ENCODE peak calls at places on chromosomes 4 and X, in nine cellular contexts. A is brain microvascular endothelial cell, L is stomach, R is body of pancreas, K is WERI-Rb-1, Z is A549, E is fibroblast of lung, Q is esophagus squamous epithelium, N is right atrium auricular region. X is an unnamed sample.

GRCh38 chr4:3176625-3177229 is 72.2 kb upstream of the MSANTD1 start:
- DNase-seq in N (no peak), Z (no peak), K (peak; percentile 74), E (no peak), Q (no peak), L (no peak), R (peak; percentile 93), A (no peak), X (no peak)

GRCh38 chr4:158624889-158625478 is 46.7 kb downstream of the C4orf46 start:
- DNase-seq in N (no peak), A (no peak), L (no peak), Z (peak; percentile 70), Q (no peak), K (no peak), R (peak; percentile 15), E (peak; percentile 83), X (peak; percentile 76)

GRCh38 chr4:140102406-140102805 is 51.6 kb downstream of the MAML3 start:
- DNase-seq in N (no peak), Q (no peak), L (no peak), K (no peak), E (no peak), A (no peak), R (no peak), Z (peak; percentile 60), X (peak; percentile 74)

GRCh38 chr4:103018391-103019318 is 850 bp downstream of the SLC9B1 start:
- DNase-seq in N (no peak), R (peak; percentile 51), Q (no peak), L (no peak), K (peak; percentile 66), A (peak; percentile 9), E (peak; percentile 59), Z (peak; percentile 36), X (peak; percentile 37)

GRCh38 chr4:150859435-150859834 is 155.6 kb downstream of the LRBA start:
- DNase-seq in Z (no peak), A (no peak), R (no peak), K (no peak), Q (no peak), N (no peak), E (no peak), L (no peak), X (no peak)

GRCh38 chr4:23337292-23337691 is 552.6 kb downstream of the PPARGC1A start:
- DNase-seq in Q (no peak), Z (no peak), A (no peak), R (no peak), E (no peak), K (no peak), L (no peak), N (no peak), X (no peak)

GRCh38 chrX:50941638-50942037 is 31.1 kb downstream of the BMP15 start:
- DNase-seq in L (no peak), K (peak; percentile 5), Z (peak; percentile 0), R (peak; percentile 12), A (no peak), Q (no peak), N (no peak), E (no peak), X (peak; percentile 0)

GRCh38 chr4:94304365-94304971 is 38.2 kb downstream of the HPGDS start:
- DNase-seq in A (peak; percentile 47), Z (peak; percentile 38), Q (no peak), L (no peak), R (no peak), K (no peak), E (peak; percentile 47), N (no peak), X (peak; percentile 48)

GRCh38 chr4:99300934-99301333 is 10.1 kb upstream of the ADH1A start:
- DNase-seq in K (no peak), R (peak; percentile 85), E (peak; percentile 100), N (peak; percentile 94), Z (peak; percentile 11), A (peak; percentile 93), L (peak; percentile 68), Q (no peak), X (peak; percentile 81)

GRCh38 chrX:24241822-24242648 is 71.8 kb downstream of the SUPT20HL2 start:
- DNase-seq in L (no peak), K (no peak), R (peak; percentile 74), A (peak; percentile 24), E (peak; percentile 49), N (no peak), Z (peak; percentile 65), Q (no peak), X (peak; percentile 25)

GRCh38 chr4:182155806-182156205 is 87.4 kb upstream of the TENM3 start:
- DNase-seq in K (no peak), Z (no peak), A (no peak), E (no peak), L (no peak), Q (no peak), R (no peak), N (no peak), X (no peak)

GRCh38 chr4:154569028-154569427 is 6.2 kb downstream of the FGB start:
- DNase-seq in K (no peak), Q (no peak), Z (peak; percentile 38), E (no peak), N (no peak), A (no peak), R (no peak), L (no peak), X (peak; percentile 38)

GRCh38 chr4:52729586-52729985 is 21.6 kb downstream of the ERVMER34-1 start:
- DNase-seq in Z (no peak), K (no peak), E (no peak), A (no peak), L (no peak), N (no peak), Q (no peak), R (no peak), X (no peak)

GRCh38 chrX:1507511-1508463 is 29.2 kb downstream of the P2RY8 start:
- DNase-seq in Q (no peak), Z (no peak), L (no peak), N (no peak), A (no peak), R (no peak), K (no peak), E (no peak), X (no peak)

GRCh38 chr4:98232202-98232601 is 29.0 kb upstream of the RAP1GDS1 start:
- DNase-seq in N (no peak), E (peak; percentile 32), Z (peak; percentile 9), L (no peak), Q (no peak), K (no peak), R (no peak), A (no peak), X (peak; percentile 65)

GRCh38 chr4:167232805-167233522 is 1.3 kb downstream of the SPOCK3 start:
- DNase-seq in Q (no peak), R (no peak), E (no peak), Z (no peak), A (no peak), K (no peak), L (no peak), N (no peak), X (no peak)

GRCh38 chrX:50381729-50382415 is 88.8 kb downstream of the DGKK start:
- DNase-seq in Q (no peak), L (no peak), Z (no peak), N (no peak), E (no peak), K (no peak), R (no peak), A (no peak), X (no peak)

GRCh38 chr4:71202703-71203102 is 136.1 kb upstream of the SLC4A4 start:
- DNase-seq in Z (no peak), R (no peak), N (no peak), K (no peak), Q (no peak), A (no peak), L (no peak), E (no peak), X (no peak)

GRCh38 chr4:105426187-105426897 is 47.5 kb downstream of the PPA2 start:
- DNase-seq in E (no peak), R (no peak), N (no peak), L (no peak), Z (no peak), A (no peak), K (no peak), Q (no peak), X (no peak)

GRCh38 chr4:1207603-1208265 is 35.4 kb upstream of the SPON2 start:
- DNase-seq in Z (no peak), A (no peak), K (peak; percentile 86), N (no peak), Q (no peak), L (peak; percentile 66), R (peak; percentile 75), E (peak; percentile 95), X (no peak)
- H3K4me3 ChIP-seq in Z (no peak overlapping the region), A (no peak overlapping the region), K (no peak overlapping the region), N (no peak overlapping the region), Q (no peak overlapping the region), L (peak overlapping the region; percentile 15), R (no peak overlapping the region), E (no peak overlapping the region), X (no peak overlapping the region)

DNA sequence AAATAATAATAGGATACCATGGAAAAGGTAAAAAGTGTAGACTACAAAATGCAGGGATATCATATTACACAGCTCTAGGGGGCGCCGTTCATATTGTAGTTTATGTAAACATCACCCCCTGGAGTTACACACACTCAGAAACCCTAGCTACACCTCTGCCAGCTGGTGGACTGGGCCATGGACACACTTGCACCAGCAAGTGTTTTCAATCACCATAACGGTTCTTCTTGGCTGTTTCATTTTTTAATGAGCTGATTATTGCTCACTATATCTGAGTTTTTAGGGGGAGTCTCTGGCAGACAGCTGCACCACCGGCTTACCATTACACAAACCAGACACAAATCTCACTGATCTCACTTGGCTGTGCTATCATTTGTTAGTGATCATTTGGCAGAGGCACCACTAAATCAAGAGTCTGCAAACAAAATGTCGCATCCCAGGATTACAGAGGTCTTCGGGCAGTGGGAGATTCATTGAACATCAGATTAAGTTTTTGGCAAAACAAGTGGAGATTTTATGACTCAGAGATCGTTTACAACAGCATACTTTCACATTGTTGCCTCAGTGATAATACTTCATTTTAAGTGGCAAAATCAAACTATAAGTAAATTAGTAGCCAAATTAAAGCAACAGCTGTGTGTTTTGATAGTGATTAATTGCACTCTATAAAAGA is 185.7 kb downstream of the UNC5C start:
- DNase-seq in A (peak; percentile 6), L (no peak), Z (peak; percentile 18), R (no peak), N (no peak), E (peak; percentile 30), Q (no peak), K (peak; percentile 65), X (peak; percentile 4)
- TF ChIP-seq CTCF in A (no peak), L (no peak), Z (no peak), R (no peak), N (no peak), E (peak; percentile 17), Q (no peak), K (peak; percentile 38), X (peak; percentile 6)

DNA sequence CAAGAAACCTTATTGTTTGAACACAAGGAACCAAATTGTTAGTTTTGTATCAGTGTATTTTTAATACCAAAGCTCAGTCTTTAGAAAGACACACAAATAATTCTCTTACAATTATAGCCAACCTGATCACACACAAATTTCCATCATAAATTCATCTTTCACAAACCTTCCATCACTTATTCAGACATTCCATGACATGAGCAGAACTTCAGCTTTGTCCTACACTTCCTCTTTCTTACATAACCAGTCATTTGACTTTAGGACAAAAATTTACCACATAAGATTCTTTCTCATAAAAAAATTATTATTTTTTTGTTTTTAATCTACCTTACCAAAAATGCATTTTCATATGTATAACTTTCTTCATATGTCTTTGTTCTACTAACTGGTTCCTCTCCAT is 312.2 kb downstream of the GALNTL6 start:
- DNase-seq in Z (no peak), R (no peak), A (no peak), L (no peak), Q (no peak), E (no peak), N (no peak), K (no peak), X (no peak)
- H3K4me3 ChIP-seq in Z (no peak overlapping the region), R (no peak overlapping the region), A (no peak overlapping the region), L (no peak overlapping the region), Q (no peak overlapping the region), E (no peak overlapping the region), N (no peak overlapping the region), K (no peak overlapping the region), X (no peak overlapping the region)

GRCh38 chr4:55396305-55397023 is 707 bp downstream of the TMEM165 start:
- DNase-seq in L (peak; percentile 46), A (no peak), E (peak; percentile 79), Z (no peak), N (peak; percentile 59), K (peak; percentile 35), Q (no peak), R (peak; percentile 47), X (peak; percentile 54)
- TF ChIP-seq CTCF in L (no peak), A (no peak), E (no peak), Z (no peak), N (no peak), K (no peak), Q (no peak), R (no peak), X (no peak)

X was measured in epithelial cell of esophagus.